ENCODE peak calls at places on chromosomes 2 and 18, in four cellular contexts. E is activated CD8-positive, alpha-beta T cell treated with anti-CD3 and anti-CD28 coated beads for 36 hours; Q is heart left ventricle; G is fibroblast of lung. V is an unnamed sample.

GRCh38 chr2:230570987-230571386 is 141.7 kb upstream of the CAB39 start:
- DNase-seq in E (no peak), Q (no peak), G (no peak), V (no peak)

GRCh38 chr2:62038980-62039771 is 133.7 kb downstream of the COMMD1 start:
- DNase-seq in E (peak; percentile 73), Q (no peak), G (peak; percentile 71), V (no peak)

GRCh38 chr2:225164406-225165048 is 122.3 kb upstream of the DOCK10 start:
- DNase-seq in E (no peak), Q (no peak), G (peak; percentile 0), V (no peak)

GRCh38 chr2:13858626-13859025 is 773.9 kb upstream of the LRATD1 start:
- DNase-seq in E (no peak), Q (no peak), G (peak; percentile 60), V (no peak)

GRCh38 chr2:134836986-134837385 is 1.4 kb upstream of the ACMSD start:
- DNase-seq in E (no peak), Q (no peak), G (peak; percentile 98), V (no peak)

GRCh38 chr2:136917281-136917680 is 151.9 kb downstream of the THSD7B start:
- DNase-seq in E (no peak), Q (no peak), G (no peak), V (no peak)

GRCh38 chr2:14492920-14493503 is 139.5 kb upstream of the LRATD1 start:
- DNase-seq in E (no peak), Q (no peak), G (peak; percentile 94), V (no peak)

GRCh38 chr2:26555246-26556133 is 77.6 kb upstream of the OTOF start:
- DNase-seq in E (no peak), Q (no peak), G (no peak), V (no peak)

GRCh38 chr2:47172922-47173695 is 18.0 kb upstream of the STPG4 start:
- DNase-seq in E (no peak), Q (no peak), G (no peak), V (no peak)

GRCh38 chr18:77777126-77777525 is 527.5 kb downstream of the GALR1 start:
- DNase-seq in E (no peak), Q (no peak), G (no peak), V (no peak)

GRCh38 chr2:148666555-148666954 is 22.0 kb downstream of the EPC2 start:
- DNase-seq in E (no peak), Q (no peak), G (peak; percentile 50), V (no peak)

GRCh38 chr18:13035249-13035914 is 44.2 kb downstream of the CEP192 start:
- DNase-seq in E (no peak), Q (no peak), G (peak; percentile 67), V (no peak)

GRCh38 chr2:239406316-239406995 is 5.6 kb upstream of the HDAC4 start:
- DNase-seq in E (no peak), Q (no peak), G (no peak), V (no peak)

GRCh38 chr18:49565656-49566055 is 3.8 kb downstream of the LIPG start:
- DNase-seq in E (no peak), Q (peak; percentile 44), G (peak; percentile 69), V (no peak)

DNA sequence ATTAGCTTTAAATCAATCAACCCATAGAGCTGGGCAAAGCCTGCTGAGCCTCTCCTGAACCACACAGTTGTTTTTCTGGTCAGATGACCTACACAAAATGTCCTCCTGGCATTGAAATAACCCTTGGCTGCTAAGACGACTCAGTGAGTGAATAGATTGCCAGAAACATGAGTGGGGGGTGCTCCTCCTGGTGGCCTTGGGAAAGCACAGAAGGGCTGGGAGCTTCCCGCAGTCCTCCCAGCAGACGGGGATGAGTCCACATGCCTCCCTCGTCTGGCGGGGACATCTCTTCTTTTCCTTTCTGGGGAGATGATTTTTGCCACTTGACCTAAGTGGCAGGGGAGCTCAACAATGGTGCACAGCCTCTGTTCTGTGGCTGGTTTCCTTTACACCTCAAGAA is 15.0 kb downstream of the MAL start:
- DNase-seq in E (no peak), Q (no peak), G (no peak), V (no peak)
- TF ChIP-seq CTCF in E (no peak), Q (no peak), G (no peak), V (no peak)

GRCh38 chr2:65686928-65687521 is 254.6 kb upstream of the SPRED2 start:
- DNase-seq in E (no peak), Q (no peak), G (no peak), V (no peak)
- TF ChIP-seq CTCF in E (no peak), Q (no peak), G (no peak), V (peak; percentile 12)

GRCh38 chr2:179561702-179562101 is 297.1 kb upstream of the SESTD1 start:
- DNase-seq in E (no peak), Q (no peak), G (no peak), V (no peak)
- TF ChIP-seq CTCF in E (no peak), Q (no peak), G (no peak), V (no peak)

DNA sequence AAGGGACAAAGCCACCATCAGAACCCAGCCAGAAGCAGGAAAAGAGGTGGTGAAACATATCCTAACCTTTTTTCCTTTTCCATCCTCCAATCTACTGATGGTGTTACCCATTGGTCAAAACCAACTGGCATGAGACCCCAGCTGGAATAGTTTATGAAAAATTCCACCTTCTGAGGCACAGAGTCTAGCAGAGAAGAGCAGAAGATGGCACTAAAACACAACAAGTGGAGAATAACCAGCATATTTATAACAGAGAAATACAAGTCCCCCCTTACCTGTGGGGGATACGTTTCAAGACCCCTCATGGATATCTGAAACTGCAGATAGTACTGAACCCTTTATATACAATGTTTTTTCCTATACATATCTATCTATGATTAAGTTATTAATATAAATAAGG is 4.9 kb upstream of the INPP1 start:
- DNase-seq in E (no peak), Q (no peak), G (no peak), V (no peak)
- TF ChIP-seq CTCF in E (no peak), Q (no peak), G (no peak), V (peak; percentile 19)

DNA sequence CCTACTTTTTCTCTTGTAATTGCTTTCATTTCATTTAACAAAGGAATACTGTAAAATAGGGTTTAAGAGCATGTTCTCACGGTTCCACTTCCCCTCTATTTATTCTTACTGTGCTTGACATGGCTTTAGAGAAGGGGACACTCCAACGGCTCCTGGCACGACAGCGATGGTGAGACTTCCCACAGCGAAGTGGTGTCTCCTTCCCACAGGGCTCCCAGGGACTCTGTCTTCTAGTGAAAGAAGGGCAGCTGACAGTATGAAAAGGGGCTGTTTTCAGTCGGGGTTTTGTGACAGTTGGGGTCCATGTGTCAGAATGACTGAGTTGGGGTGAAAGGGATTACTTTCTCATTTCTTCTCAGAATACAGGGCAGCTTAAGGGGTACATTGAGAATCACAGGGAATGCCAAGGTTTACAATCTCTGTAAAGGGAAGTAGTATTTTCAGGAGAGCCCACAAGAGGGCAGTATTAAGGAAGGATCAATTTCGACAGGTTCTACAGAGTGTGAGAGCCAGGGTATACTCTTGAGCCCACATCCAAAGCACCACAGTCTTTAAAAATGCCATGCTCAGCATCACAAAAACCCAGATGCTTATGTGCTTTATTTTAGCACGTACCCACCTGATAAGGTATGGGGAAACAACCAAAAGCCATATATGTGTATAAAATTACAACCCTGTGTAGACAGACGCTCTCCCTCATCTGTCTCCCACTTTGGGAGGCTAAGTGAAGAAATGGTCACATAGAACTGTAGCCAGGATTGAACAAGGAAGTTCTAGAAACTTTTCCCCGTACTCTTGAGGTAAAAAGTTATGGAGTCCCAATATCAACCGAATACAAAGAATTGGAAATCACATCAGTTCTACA is 31.3 kb upstream of the RAPGEF4 start:
- DNase-seq in E (no peak), Q (no peak), G (no peak), V (peak; percentile 21)
- TF ChIP-seq CTCF in E (peak; percentile 53), Q (peak; percentile 56), G (peak; percentile 45), V (peak; percentile 43)

DNA sequence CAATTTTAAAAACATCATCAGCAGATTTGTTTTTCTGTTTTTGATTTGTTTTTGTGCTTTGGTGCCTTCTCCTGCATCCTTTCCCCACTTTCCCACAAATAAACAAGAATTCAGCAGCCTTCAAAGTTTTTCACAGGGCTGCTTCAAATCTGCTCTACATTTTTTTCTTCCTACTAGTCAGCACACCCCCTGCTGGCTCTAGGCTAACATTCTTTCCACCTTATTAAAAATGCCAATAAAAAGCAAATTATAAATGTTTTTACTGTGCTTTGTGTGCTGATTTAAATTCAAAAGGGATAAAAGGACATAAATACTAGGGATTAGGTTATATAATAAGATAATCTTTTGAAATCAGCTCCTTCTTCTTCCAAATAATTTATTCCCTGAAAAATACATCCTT is 6.2 kb upstream of the CNTNAP5 start:
- DNase-seq in E (no peak), Q (no peak), G (no peak), V (no peak)
- TF ChIP-seq CTCF in E (no peak), Q (no peak), G (no peak), V (peak; percentile 40)

DNA sequence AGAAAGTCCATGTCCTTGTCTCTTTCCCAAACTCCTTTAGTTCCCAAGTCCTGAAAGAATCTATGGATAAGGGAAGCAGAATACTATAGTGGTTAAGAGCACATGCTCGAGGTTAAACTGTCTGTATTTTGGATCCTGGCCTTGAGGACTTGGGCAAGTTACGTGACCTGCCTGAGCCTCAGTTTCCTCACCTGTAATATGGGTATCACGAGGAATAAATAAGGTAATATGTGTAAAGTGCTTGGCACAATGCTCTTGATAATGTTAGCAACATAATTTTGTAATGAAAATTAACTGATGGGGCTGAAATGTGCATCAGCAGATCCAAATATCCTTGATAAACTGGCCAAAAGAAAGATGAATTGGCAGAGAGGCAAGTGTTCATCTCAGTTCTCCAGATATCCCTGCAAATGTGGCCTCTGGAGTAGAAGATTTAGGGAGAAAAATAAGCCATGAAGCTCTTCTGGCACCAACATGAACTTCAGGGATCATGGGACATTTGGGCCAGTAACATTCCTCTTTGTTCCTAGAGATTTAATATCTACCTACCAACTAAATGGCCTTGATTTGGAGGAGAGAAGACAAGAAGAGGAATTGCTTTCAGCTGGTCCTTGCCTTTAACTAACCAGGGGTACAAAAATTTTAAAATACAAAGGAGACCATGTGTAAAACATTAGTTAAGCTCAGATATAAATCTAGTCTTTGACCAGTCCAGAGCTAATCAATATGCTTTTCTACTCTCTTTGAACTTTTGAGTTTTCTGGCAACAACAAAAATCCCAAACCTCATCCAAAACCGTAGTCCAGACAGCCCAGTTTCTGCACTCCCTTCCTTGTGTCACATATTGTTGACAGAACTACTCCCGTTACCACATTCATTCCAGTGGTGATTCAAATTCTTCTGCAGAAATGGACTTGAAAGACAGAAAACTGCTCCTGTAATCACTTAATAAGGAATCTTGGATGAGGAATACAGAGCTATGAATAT is 52.7 kb upstream of the EML4 start:
- DNase-seq in E (no peak), Q (no peak), G (peak; percentile 91), V (no peak)
- TF ChIP-seq CTCF in E (no peak), Q (no peak), G (no peak), V (no peak)